ENCODE peak calls at places on chromosomes 12 and 14, in four cellular contexts. Z is stimulated activated CD8-positive, alpha-beta memory T cell treated with anti-CD3 and anti-CD28 coated beads, Interleukin-15, amount 100 ng/mL, for 24 hours; U is stromal cell of bone marrow; D is SHP77. X is an unnamed sample.
A peak's percentile ranks its signal among the peaks of the same experiment; 100 is the strongest.

GRCh38 chr14:52063107-52063506 is 5.8 kb downstream of the NID2 start:
- DNase-seq in Z (no peak), U (no peak), D (no peak), X (no peak)

GRCh38 chr12:92462049-92462448 is 240.7 kb upstream of the PLEKHG7 start:
- DNase-seq in Z (no peak), U (no peak), D (no peak), X (no peak)

GRCh38 chr14:91335191-91336092 is 82.2 kb downstream of the CCDC88C start:
- DNase-seq in Z (no peak), U (no peak), D (no peak), X (no peak)

GRCh38 chr14:64510127-64510808 is 5.7 kb downstream of the ZBTB1 start:
- DNase-seq in Z (no peak), U (no peak), D (no peak), X (no peak)

GRCh38 chr12:54082402-54082892 is 28.8 kb downstream of the HOXC4 start:
- DNase-seq in Z (no peak), U (no peak), D (peak; percentile 11), X (no peak)

GRCh38 chr14:33432407-33433023 is 493.8 kb downstream of the NPAS3 start:
- DNase-seq in Z (no peak), U (peak; percentile 4), D (peak; percentile 68), X (no peak)

GRCh38 chr14:55129086-55129427 is at the start of gene LGALS3:
- DNase-seq in Z (no peak), U (peak; percentile 48), D (no peak), X (no peak)

GRCh38 chr12:14185441-14186192 is 179.9 kb upstream of the ATF7IP start:
- DNase-seq in Z (no peak), U (peak; percentile 8), D (peak; percentile 34), X (peak; percentile 44)

GRCh38 chr12:113186033-113186365 is 478 bp downstream of the RITA1 start:
- DNase-seq in Z (no peak), U (no peak), D (no peak), X (no peak)

GRCh38 chr14:65229431-65230286 is 127.3 kb upstream of the MAX start:
- DNase-seq in Z (peak; percentile 6), U (no peak), D (no peak), X (peak; percentile 30)

GRCh38 chr12:68043446-68043845 is 54.2 kb downstream of the IFNG-AS1 start:
- DNase-seq in Z (no peak), U (no peak), D (no peak), X (no peak)

GRCh38 chr12:1947081-1947480 is 28.6 kb upstream of the CACNA2D4 start:
- DNase-seq in Z (no peak), U (peak; percentile 48), D (no peak), X (no peak)

GRCh38 chr12:46830731-46831334 is 5.0 kb upstream of the SLC38A4 start:
- DNase-seq in Z (no peak), U (no peak), D (no peak), X (no peak)

GRCh38 chr14:68757618-68758081 is 35.2 kb downstream of the ZFP36L1 start:
- DNase-seq in Z (no peak), U (no peak), D (no peak), X (no peak)

GRCh38 chr12:121812320-121812871 is 8.6 kb downstream of the SETD1B start:
- DNase-seq in Z (no peak), U (no peak), D (peak; percentile 42), X (peak; percentile 8)